ENCODE peak calls at places on chromosome 6, in eight cellular contexts. L, Z, O, H, F, I, S and R are unnamed samples.

GRCh38 chr6:15153191-15153590 is 92.7 kb upstream of the JARID2 start:
- DNase-seq in L (no peak), Z (no peak), O (no peak), H (no peak), F (no peak), I (no peak), S (no peak), R (no peak)

GRCh38 chr6:79031821-79032590 is 46.0 kb downstream of the PHIP start:
- DNase-seq in L (peak; percentile 44), Z (no peak), O (no peak), H (no peak), F (no peak), I (peak; percentile 28), S (no peak), R (peak; percentile 58)

GRCh38 chr6:26187981-26188635 is 100.9 kb downstream of the HFE start:
- DNase-seq in L (peak; percentile 51), Z (no peak), O (no peak), H (peak; percentile 60), F (no peak), I (peak; percentile 82), S (no peak), R (no peak)

GRCh38 chr6:95576621-95577316 is 566 bp upstream of the MANEA start:
- DNase-seq in L (peak; percentile 27), Z (peak; percentile 4), O (peak; percentile 17), H (peak; percentile 37), F (no peak), I (peak; percentile 41), S (no peak), R (no peak)

GRCh38 chr6:159646731-159647130 is 46.3 kb downstream of the SOD2 start:
- DNase-seq in L (peak; percentile 52), Z (no peak), O (no peak), H (no peak), F (no peak), I (peak; percentile 28), S (no peak), R (no peak)

GRCh38 chr6:20404641-20405032 is 3.0 kb downstream of the E2F3 start:
- DNase-seq in L (peak; percentile 80), Z (peak; percentile 40), O (peak; percentile 66), H (peak; percentile 79), F (no peak), I (peak; percentile 48), S (peak; percentile 51), R (peak; percentile 33)

GRCh38 chr6:116446399-116446798 is 14.8 kb upstream of the CALHM6 start:
- DNase-seq in L (no peak), Z (no peak), O (no peak), H (no peak), F (no peak), I (peak; percentile 70), S (no peak), R (no peak)

GRCh38 chr6:133937909-133938308 is 15.1 kb upstream of the TBPL1 start:
- DNase-seq in L (no peak), Z (no peak), O (no peak), H (no peak), F (no peak), I (no peak), S (no peak), R (no peak)

GRCh38 chr6:24431045-24431451 is 28.3 kb downstream of the MRS2 start:
- DNase-seq in L (peak; percentile 67), Z (no peak), O (peak; percentile 42), H (peak; percentile 57), F (no peak), I (peak; percentile 25), S (no peak), R (peak; percentile 21)

GRCh38 chr6:170063431-170063830 is 227.4 kb downstream of the DLL1 start:
- DNase-seq in L (no peak), Z (no peak), O (no peak), H (no peak), F (no peak), I (no peak), S (no peak), R (no peak)

GRCh38 chr6:97591955-97592354 is 308.9 kb upstream of the MMS22L start:
- DNase-seq in L (no peak), Z (no peak), O (no peak), H (no peak), F (no peak), I (no peak), S (no peak), R (no peak)

GRCh38 chr6:131063764-131064272 is 773 bp upstream of the EPB41L2 start:
- DNase-seq in L (no peak), Z (no peak), O (peak; percentile 43), H (no peak), F (no peak), I (no peak), S (no peak), R (no peak)

GRCh38 chr6:111890981-111891380 is 17.7 kb upstream of the FYN start:
- DNase-seq in L (no peak), Z (no peak), O (no peak), H (no peak), F (no peak), I (no peak), S (no peak), R (no peak)

GRCh38 chr6:24836116-24836515 is 37.4 kb upstream of the ARMH2 start:
- DNase-seq in L (peak; percentile 18), Z (no peak), O (no peak), H (no peak), F (peak; percentile 31), I (no peak), S (no peak), R (peak; percentile 14)

GRCh38 chr6:122580731-122581130 is 29.5 kb upstream of the PKIB start:
- DNase-seq in L (no peak), Z (peak; percentile 6), O (no peak), H (no peak), F (no peak), I (peak; percentile 52), S (no peak), R (no peak)

GRCh38 chr6:35072698-35073055 is 68.5 kb downstream of the TCP11 start:
- DNase-seq in L (no peak), Z (no peak), O (no peak), H (no peak), F (no peak), I (no peak), S (no peak), R (no peak)

GRCh38 chr6:20572288-20572687 is 38.0 kb downstream of the CDKAL1 start:
- DNase-seq in L (no peak), Z (no peak), O (no peak), H (no peak), F (no peak), I (no peak), S (no peak), R (no peak)

GRCh38 chr6:28587011-28587745 is 61.5 kb downstream of the GPX5 start:
- DNase-seq in L (peak; percentile 50), Z (peak; percentile 76), O (peak; percentile 65), H (peak; percentile 40), F (no peak), I (no peak), S (peak; percentile 22), R (no peak)

GRCh38 chr6:158184598-158184997 is 16.4 kb downstream of the GTF2H5 start:
- DNase-seq in L (peak; percentile 45), Z (no peak), O (no peak), H (no peak), F (no peak), I (no peak), S (no peak), R (no peak)

GRCh38 chr6:110543106-110543505 is 66.7 kb upstream of the SLC22A16 start:
- DNase-seq in L (no peak), Z (peak; percentile 68), O (no peak), H (no peak), F (no peak), I (no peak), S (no peak), R (no peak)

GRCh38 chr6:37302086-37302686 is 44.2 kb upstream of the TMEM217 start:
- DNase-seq in L (no peak), Z (no peak), O (no peak), H (no peak), F (no peak), I (peak; percentile 27), S (no peak), R (no peak)

GRCh38 chr6:10640402-10640801 is 54.0 kb downstream of the C6orf52 start:
- DNase-seq in L (no peak), Z (no peak), O (no peak), H (no peak), F (no peak), I (no peak), S (no peak), R (no peak)

GRCh38 chr6:108323710-108324109 is 28.9 kb downstream of the AFG1L start:
- DNase-seq in L (no peak), Z (no peak), O (no peak), H (no peak), F (no peak), I (no peak), S (no peak), R (no peak)

GRCh38 chr6:620950-621349 is 36.0 kb downstream of the HUS1B start:
- DNase-seq in L (no peak), Z (no peak), O (no peak), H (no peak), F (no peak), I (no peak), S (no peak), R (no peak)

GRCh38 chr6:74534485-74535211 is 671.2 kb downstream of the COL12A1 start:
- DNase-seq in L (peak; percentile 87), Z (no peak), O (no peak), H (no peak), F (peak; percentile 34), I (no peak), S (no peak), R (peak; percentile 18)

GRCh38 chr6:34041385-34041784 is 104.5 kb downstream of the GRM4 start:
- DNase-seq in L (no peak), Z (no peak), O (no peak), H (no peak), F (no peak), I (no peak), S (no peak), R (no peak)

GRCh38 chr6:168122011-168122410 is 43.0 kb upstream of the FRMD1 start:
- DNase-seq in L (no peak), Z (no peak), O (peak; percentile 2), H (no peak), F (no peak), I (no peak), S (no peak), R (no peak)